ENCODE peak calls at places on chromosomes 5 and 9, in six cellular contexts. W is GM12878, H is GM12891, I is HepG2, S is K562, E is H1. R is an unnamed sample.

GRCh38 chr9:85876628-85877027 is 64.3 kb upstream of the NAA35 start:
- DNase-seq in S (no peak), E (no peak), H (no peak), W (no peak), I (no peak), R (no peak)

GRCh38 chr5:31366941-31367340 is 165.0 kb downstream of the DROSHA start:
- DNase-seq in W (no peak), S (no peak), E (no peak), H (no peak), I (no peak), R (no peak)

GRCh38 chr5:68456756-68457217 is 241.2 kb downstream of the PIK3R1 start:
- DNase-seq in I (peak), W (no peak), S (peak), E (no peak), H (no peak), R (no peak)

GRCh38 chr9:3191715-3192114 is 334.1 kb downstream of the RFX3 start:
- DNase-seq in H (no peak), S (no peak), E (no peak), I (no peak), W (no peak), R (no peak)

GRCh38 chr9:63859475-63860215 is 1425.4 kb downstream of the FOXD4L5 start:
- DNase-seq in I (peak), W (no peak), S (peak), H (no peak), E (no peak), R (no peak)

GRCh38 chr5:103373576-103374472 is 115.3 kb downstream of the MACIR start:
- DNase-seq in W (no peak), S (no peak), I (no peak), H (no peak), E (no peak), R (no peak)

GRCh38 chr5:155700333-155700732 is 626.6 kb upstream of the SGCD start:
- DNase-seq in I (no peak), W (no peak), E (no peak), H (no peak), S (no peak), R (no peak)

GRCh38 chr5:7849531-7850240 is 1.2 kb downstream of the CFAP90 start:
- DNase-seq in W (no peak), H (no peak), E (no peak), I (peak), S (no peak), R (no peak)

GRCh38 chr5:75510836-75511434 is 494 bp downstream of the CERT1 start:
- DNase-seq in S (peak), H (no peak), E (peak), I (peak), W (no peak), R (no peak)

GRCh38 chr5:173278172-173278571 is 43.2 kb upstream of the NKX2-5 start:
- DNase-seq in I (no peak), E (no peak), H (no peak), W (no peak), S (no peak), R (no peak)

GRCh38 chr9:124267271-124267807 is 9.6 kb downstream of the NEK6 start:
- DNase-seq in S (no peak), W (no peak), H (no peak), I (no peak), E (no peak), R (no peak)

GRCh38 chr5:57684299-57684702 is 201.7 kb upstream of the ACTBL2 start:
- DNase-seq in I (no peak), E (no peak), W (no peak), H (no peak), S (no peak), R (no peak)

GRCh38 chr5:67998709-67999251 is 216.8 kb upstream of the PIK3R1 start:
- DNase-seq in W (no peak), E (no peak), S (no peak), H (no peak), I (no peak), R (no peak)

GRCh38 chr5:58735637-58736036 is 152.8 kb downstream of the RAB3C start:
- DNase-seq in W (no peak), H (no peak), S (no peak), E (no peak), I (peak), R (no peak)

GRCh38 chr9:71607571-71607970 is 160.7 kb downstream of the CEMIP2 start:
- DNase-seq in W (no peak), I (no peak), S (no peak), H (no peak), E (no peak), R (no peak)

GRCh38 chr5:150066901-150067396 is 19.4 kb downstream of the CSF1R start:
- DNase-seq in S (no peak), I (no peak), E (no peak), W (no peak), H (no peak), R (no peak)

GRCh38 chr5:80934751-80935150 is 25.4 kb upstream of the RASGRF2 start:
- DNase-seq in H (no peak), I (peak), E (no peak), S (no peak), W (no peak), R (no peak)

GRCh38 chr5:124262443-124262842 is 484.0 kb downstream of the ZNF608 start:
- DNase-seq in W (no peak), S (no peak), I (no peak), E (no peak), H (no peak), R (no peak)

GRCh38 chr5:65742565-65743231 is 20.7 kb downstream of the NLN start:
- DNase-seq in H (no peak), W (peak), S (peak), I (peak), E (no peak), R (peak)

GRCh38 chr9:108057421-108058136 is 568.0 kb upstream of the KLF4 start:
- DNase-seq in H (no peak), E (no peak), S (no peak), I (no peak), W (no peak), R (no peak)

GRCh38 chr9:87800456-87800855 is 74.5 kb downstream of the CTSL start:
- DNase-seq in W (no peak), E (no peak), I (no peak), H (no peak), S (no peak), R (no peak)

GRCh38 chr9:108056083-108056804 is 566.7 kb upstream of the KLF4 start:
- DNase-seq in I (no peak), S (no peak), W (no peak), E (no peak), H (no peak), R (no peak)

GRCh38 chr5:95296291-95296690 is 11.4 kb upstream of the MCTP1 start:
- DNase-seq in W (no peak), I (no peak), H (no peak), S (no peak), E (no peak), R (no peak)

GRCh38 chr9:21576331-21577189 is 94.4 kb upstream of the IFNE start:
- DNase-seq in W (peak), S (no peak), I (peak), H (no peak), E (no peak), R (no peak)

GRCh38 chr5:149664666-149665415 is 65.3 kb upstream of the PPARGC1B start:
- DNase-seq in S (no peak), E (no peak), I (no peak), H (no peak), W (no peak), R (no peak)

GRCh38 chr5:87243161-87243877 is 24.4 kb upstream of the RASA1 start:
- DNase-seq in S (no peak), E (no peak), I (peak), W (no peak), H (no peak), R (no peak)

GRCh38 chr9:13461588-13461987 is 182.1 kb upstream of the MPDZ start:
- DNase-seq in I (no peak), H (no peak), S (no peak), W (no peak), E (no peak), R (no peak)

GRCh38 chr5:10220253-10220652 is 29.4 kb downstream of the ATPSCKMT start:
- DNase-seq in H (no peak), W (no peak), E (no peak), S (no peak), I (no peak), R (no peak)

GRCh38 chr9:33127881-33128280 is 39.3 kb downstream of the B4GALT1 start:
- DNase-seq in E (no peak), H (no peak), W (no peak), I (no peak), S (no peak), R (no peak)
- TF ChIP-seq TAF1 in E (no peak), H (no peak), W (no peak), I (no peak), S (no peak), R (no peak)

DNA sequence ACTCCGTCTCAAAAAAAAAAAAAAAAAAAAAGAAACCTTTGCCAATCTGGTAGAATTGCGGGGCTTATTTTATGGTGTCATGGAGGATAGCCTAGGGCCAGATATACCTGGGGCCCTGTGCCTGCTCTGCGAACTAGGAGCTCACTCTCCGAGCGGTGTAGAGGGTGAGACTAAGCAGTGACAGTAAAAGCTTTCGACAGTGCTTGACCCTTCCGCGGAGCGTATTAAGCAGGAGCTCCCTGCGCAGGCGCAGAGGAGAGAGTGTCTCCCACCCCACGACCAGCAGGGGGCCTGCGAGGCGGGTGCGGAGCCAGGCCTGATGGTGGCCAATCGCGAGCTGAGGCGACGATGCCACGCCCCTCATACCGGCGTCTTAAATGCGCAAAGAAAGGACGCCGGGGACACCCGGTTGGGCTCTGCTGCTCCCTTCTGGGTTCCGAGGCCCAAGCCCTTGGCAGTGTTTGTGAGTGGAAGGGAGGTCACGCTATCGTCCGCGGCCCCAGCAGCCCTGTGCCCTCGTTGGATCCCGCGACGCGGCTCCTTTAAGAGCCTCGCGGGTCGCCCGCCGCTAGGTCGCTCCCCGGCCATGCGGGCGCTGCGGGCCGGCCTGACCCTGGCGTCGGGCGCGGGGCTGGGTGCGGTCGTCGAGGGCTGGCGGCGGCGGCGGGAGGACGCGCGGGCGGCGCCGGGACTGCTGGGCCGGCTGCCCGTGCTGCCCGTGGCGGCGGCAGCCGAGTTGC is at the start of gene ENDOG:
- DNase-seq in E (peak), W (peak), I (peak), H (peak), S (peak), R (peak)
- TF ChIP-seq POLR2A in E (no peak), W (peak), I (peak), H (peak), S (peak), R (peak)

DNA sequence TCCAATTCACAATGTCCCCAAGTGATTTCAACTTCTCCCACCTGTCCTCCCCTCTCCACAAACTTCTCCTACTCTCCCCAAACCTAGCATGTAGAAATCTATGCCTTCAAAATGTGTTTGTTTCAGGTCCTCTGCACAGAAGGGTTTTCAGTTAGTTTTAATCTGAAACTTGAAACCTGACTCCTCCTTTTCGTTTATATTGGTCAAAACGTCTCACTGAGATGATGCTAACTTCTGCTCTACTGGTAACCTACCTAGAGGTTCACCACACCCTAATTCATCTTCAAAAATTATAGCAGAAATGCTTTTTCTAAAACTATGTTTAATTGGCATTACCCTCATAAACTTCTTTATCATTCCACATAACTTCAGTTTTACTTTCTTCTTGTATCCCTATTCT is 401.8 kb upstream of the ADAMTS16 start:
- DNase-seq in E (no peak), I (no peak), S (no peak), H (no peak), W (no peak), R (no peak)
- TF ChIP-seq TAF1 in E (no peak), I (no peak), S (no peak), H (no peak), W (no peak), R (no peak)

GRCh38 chr5:132866342-132867045 is at the start of the genes GDF9 and UQCRQ:
- DNase-seq in S (peak), I (peak), H (peak), W (peak), E (peak), R (peak)
- TF ChIP-seq POLR2A in S (peak), I (peak), H (peak), W (peak), E (peak), R (peak)

DNA sequence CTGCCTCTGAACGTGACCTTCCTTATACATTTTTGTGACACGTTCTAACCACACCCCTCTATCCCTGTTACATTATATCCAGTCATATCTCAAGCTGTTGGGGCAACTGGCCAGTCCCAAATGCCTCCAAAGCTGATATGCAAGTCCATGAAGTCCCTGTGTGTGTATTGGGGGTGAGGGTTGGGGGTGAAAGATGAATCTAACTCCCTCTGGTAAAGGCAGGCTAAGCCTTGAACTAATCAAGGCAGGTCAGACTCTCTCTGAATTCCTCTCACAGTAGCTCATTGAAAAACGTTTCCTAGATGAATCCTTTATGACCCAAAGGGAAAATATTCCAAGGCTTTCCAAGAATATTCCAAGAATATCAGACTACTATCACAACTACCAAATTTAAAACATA is 174.4 kb downstream of the MUSK start:
- DNase-seq in H (no peak), I (no peak), E (no peak), S (no peak), W (no peak), R (no peak)
- TF ChIP-seq TAF1 in H (no peak), I (no peak), E (no peak), S (no peak), W (no peak), R (no peak)

GRCh38 chr5:14580037-14581034 is 1.3 kb upstream of the OTULINL start:
- DNase-seq in H (no peak), E (no peak), I (no peak), S (no peak), W (no peak), R (no peak)

GRCh38 chr5:14579246-14579645 is 2.3 kb upstream of the OTULINL start:
- DNase-seq in E (no peak), S (no peak), I (no peak), H (no peak), W (no peak), R (no peak)

GRCh38 chr5:14582797-14583137 is 1.2 kb downstream of the OTULINL start:
- DNase-seq in E (no peak), H (no peak), S (no peak), I (no peak), W (no peak), R (no peak)

GRCh38 chr5:14581891-14582796 is 552 bp downstream of the OTULINL start:
- DNase-seq in H (peak), W (no peak), E (peak), I (no peak), S (no peak), R (peak)

GRCh38 chr5:14581333-14581890 is at the start of gene OTULINL:
- DNase-seq in E (peak), I (peak), S (peak), H (peak), W (no peak), R (peak)
- TF ChIP-seq POLR2A in E (no peak), I (no peak), S (no peak), H (no peak), W (no peak), R (no peak)

GRCh38 chr9:37800631-37801286 is at the start of gene DCAF10:
- DNase-seq in I (peak), H (peak), E (peak), S (peak), W (peak), R (peak)
- TF ChIP-seq TAF1 in I (peak), H (peak), E (peak), S (peak), W (peak), R (peak)